ENCODE peak calls at places on chromosomes 16 and 17, in seven cellular contexts. A is colonic mucosa, J is brain microvascular endothelial cell, B is MM.1S, H is lower leg skin, V is H7, P is pancreas. G is an unnamed sample.

GRCh38 chr16:13660807-13661206 is 259.1 kb upstream of the ERCC4 start:
- DNase-seq in B (no peak), H (no peak), J (no peak), P (no peak), V (no peak), A (no peak), G (no peak)

GRCh38 chr16:57986196-57986595 is 14.3 kb downstream of the ZNF319 start:
- DNase-seq in J (no peak), A (no peak), V (no peak), H (no peak), B (no peak), P (no peak), G (peak)

GRCh38 chr16:57113664-57114063 is 21.3 kb downstream of the CPNE2 start:
- DNase-seq in B (no peak), V (no peak), H (no peak), J (no peak), P (no peak), A (no peak), G (no peak)

GRCh38 chr17:45246861-45247428 is 14.9 kb downstream of the SPATA32 start:
- DNase-seq in J (no peak), V (peak), A (no peak), H (no peak), P (no peak), B (no peak), G (peak)

GRCh38 chr17:77460514-77461046 is 319.8 kb downstream of the SEC14L1 start:
- DNase-seq in P (no peak), V (no peak), H (no peak), J (no peak), A (no peak), B (no peak), G (no peak)

GRCh38 chr16:52547001-52547833 is at the start of gene TOX3:
- DNase-seq in J (no peak), V (peak), A (peak), H (no peak), P (peak), B (no peak), G (peak)

GRCh38 chr16:86095906-86096485 is 197.0 kb downstream of the IRF8 start:
- DNase-seq in B (no peak), H (peak), V (no peak), P (no peak), J (no peak), A (no peak), G (peak)

GRCh38 chr17:75635610-75636202 is 2.5 kb downstream of the SMIM5 start:
- DNase-seq in H (no peak), A (peak), P (no peak), J (no peak), B (no peak), V (no peak), G (no peak)

GRCh38 chr17:64289652-64290051 is 26.6 kb upstream of the TEX2 start:
- DNase-seq in J (no peak), P (no peak), B (no peak), A (no peak), V (no peak), H (no peak), G (no peak)

GRCh38 chr17:77708049-77708448 is 250.5 kb upstream of the TNRC6C start:
- DNase-seq in A (peak), P (no peak), V (no peak), H (peak), J (no peak), B (no peak), G (peak)

GRCh38 chr17:260031-260791 is 78.8 kb upstream of the DOC2B start:
- DNase-seq in V (peak), P (peak), B (no peak), H (peak), J (no peak), A (peak), G (peak)

G was measured in endodermal cell.